ENCODE peak calls at places on chromosomes 6 and 20, in eight cellular contexts. W is T-cell; Q is endothelial cell; E is AG08396; B is NCI-H1417; M is neuronal stem cell; H is activated CD4-positive, alpha-beta T cell treated with anti-CD3 and anti-CD28 coated beads, Interleukin-2, amount 50 U/mL, for 48 hours; P is activated B cell treated with CpG ODN at 0.5 μM for 24 hours. N is an unnamed sample.

GRCh38 chr6:44655368-44656342 is 268.1 kb downstream of the CDC5L start:
- DNase-seq in W (peak), Q (peak), E (peak), B (peak), M (peak), H (peak), P (peak), N (peak)

GRCh38 chr6:34914358-34914757 is 25.3 kb downstream of the ANKS1A start:
- DNase-seq in W (no peak), Q (no peak), E (no peak), B (no peak), M (no peak), H (no peak), P (no peak), N (no peak)

GRCh38 chr6:35312076-35312762 is 14.6 kb downstream of the DEF6 start:
- DNase-seq in W (no peak), Q (no peak), E (no peak), B (no peak), M (no peak), H (no peak), P (no peak), N (no peak)

GRCh38 chr6:111952326-111952725 is 79.1 kb upstream of the FYN start:
- DNase-seq in W (no peak), Q (no peak), E (no peak), B (peak), M (no peak), H (no peak), P (no peak), N (no peak)

GRCh38 chr6:75204959-75205775 is 686 bp downstream of the COL12A1 start:
- DNase-seq in W (no peak), Q (peak), E (peak), B (peak), M (peak), H (peak), P (no peak), N (no peak)

GRCh38 chr20:63519765-63520593 is 586 bp upstream of the PPDPF start:
- DNase-seq in W (peak), Q (peak), E (peak), B (peak), M (peak), H (peak), P (peak), N (peak)

GRCh38 chr6:51139841-51140462 is 321.3 kb downstream of the TFAP2B start:
- DNase-seq in W (no peak), Q (no peak), E (no peak), B (no peak), M (no peak), H (no peak), P (no peak), N (no peak)

GRCh38 chr20:9276964-9277363 is 208.1 kb downstream of the PLCB4 start:
- DNase-seq in W (no peak), Q (no peak), E (no peak), B (no peak), M (no peak), H (no peak), P (no peak), N (no peak)

GRCh38 chr20:62362991-62363919 is 3.9 kb downstream of the LAMA5 start:
- DNase-seq in W (no peak), Q (no peak), E (no peak), B (no peak), M (no peak), H (no peak), P (no peak), N (no peak)

GRCh38 chr6:130189691-130190459 is 32.9 kb downstream of the SAMD3 start:
- DNase-seq in W (no peak), Q (no peak), E (no peak), B (no peak), M (no peak), H (no peak), P (no peak), N (no peak)

GRCh38 chr6:125793280-125793679 is 2.5 kb downstream of the NCOA7 start:
- DNase-seq in W (no peak), Q (no peak), E (no peak), B (no peak), M (no peak), H (no peak), P (no peak), N (no peak)

GRCh38 chr6:52284460-52285173 is at the start of gene MCM3:
- DNase-seq in W (peak), Q (peak), E (peak), B (peak), M (peak), H (peak), P (peak), N (peak)

GRCh38 chr6:70079241-70079640 is 212.9 kb downstream of the COL19A1 start:
- DNase-seq in W (no peak), Q (no peak), E (no peak), B (no peak), M (no peak), H (no peak), P (no peak), N (no peak)

GRCh38 chr20:25286917-25287316 is 39.0 kb downstream of the PYGB start:
- DNase-seq in W (no peak), Q (no peak), E (no peak), B (no peak), M (no peak), H (no peak), P (peak), N (no peak)

GRCh38 chr6:35370799-35371493 is 28.6 kb downstream of the PPARD start:
- DNase-seq in W (no peak), Q (no peak), E (no peak), B (no peak), M (no peak), H (no peak), P (no peak), N (no peak)

GRCh38 chr6:52663120-52663934 is 7.6 kb upstream of the TMEM14A start:
- DNase-seq in W (peak), Q (peak), E (peak), B (peak), M (peak), H (peak), P (no peak), N (peak)